ENCODE peak calls at places on chromosomes 7 and 10, in six cellular contexts. One of them, this sample, is unnamed.

GRCh38 chr7:148983220-148984146 is 44.8 kb downstream of the PDIA4 start:
- DNase-seq in body of pancreas: peak
- DNase-seq in amniotic epithelial cell: peak
- DNase-seq in posterior vena cava: peak
- DNase-seq in stimulated activated CD8-positive, alpha-beta memory T cell treated with anti-CD3 and anti-CD28 coated beads, Interleukin-15, amount 100 ng/mL, for 1 hour: peak
- DNase-seq in substantia nigra: peak
- DNase-seq in this sample: peak

GRCh38 chr10:23448802-23449570 is 10.1 kb downstream of the OTUD1 start:
- DNase-seq in stimulated activated CD8-positive, alpha-beta memory T cell treated with anti-CD3 and anti-CD28 coated beads, Interleukin-15, amount 100 ng/mL, for 1 hour: no peak
- DNase-seq in substantia nigra: no peak
- DNase-seq in body of pancreas: no peak
- DNase-seq in amniotic epithelial cell: no peak
- DNase-seq in posterior vena cava: no peak
- DNase-seq in this sample: no peak

GRCh38 chr7:142300689-142301088 is 42.8 kb upstream of the PRSS58 start:
- DNase-seq in stimulated activated CD8-positive, alpha-beta memory T cell treated with anti-CD3 and anti-CD28 coated beads, Interleukin-15, amount 100 ng/mL, for 1 hour: no peak
- DNase-seq in posterior vena cava: no peak
- DNase-seq in body of pancreas: peak
- DNase-seq in substantia nigra: no peak
- DNase-seq in amniotic epithelial cell: no peak
- DNase-seq in this sample: no peak

GRCh38 chr10:33801705-33802104 is 467.2 kb upstream of the NRP1 start:
- DNase-seq in stimulated activated CD8-positive, alpha-beta memory T cell treated with anti-CD3 and anti-CD28 coated beads, Interleukin-15, amount 100 ng/mL, for 1 hour: no peak
- DNase-seq in body of pancreas: no peak
- DNase-seq in substantia nigra: no peak
- DNase-seq in posterior vena cava: no peak
- DNase-seq in amniotic epithelial cell: peak
- DNase-seq in this sample: no peak

GRCh38 chr7:124072603-124073324 is 39.9 kb upstream of the TMEM229A start:
- DNase-seq in stimulated activated CD8-positive, alpha-beta memory T cell treated with anti-CD3 and anti-CD28 coated beads, Interleukin-15, amount 100 ng/mL, for 1 hour: no peak
- DNase-seq in posterior vena cava: no peak
- DNase-seq in substantia nigra: no peak
- DNase-seq in body of pancreas: no peak
- DNase-seq in amniotic epithelial cell: peak
- DNase-seq in this sample: no peak

GRCh38 chr7:80934286-80934685 is 15.4 kb upstream of the SEMA3C start:
- DNase-seq in substantia nigra: no peak
- DNase-seq in stimulated activated CD8-positive, alpha-beta memory T cell treated with anti-CD3 and anti-CD28 coated beads, Interleukin-15, amount 100 ng/mL, for 1 hour: no peak
- DNase-seq in amniotic epithelial cell: peak
- DNase-seq in body of pancreas: no peak
- DNase-seq in posterior vena cava: no peak
- DNase-seq in this sample: no peak

GRCh38 chr10:36677170-36677768 is 448.1 kb upstream of the ANKRD30A start:
- DNase-seq in body of pancreas: no peak
- DNase-seq in amniotic epithelial cell: no peak
- DNase-seq in posterior vena cava: no peak
- DNase-seq in stimulated activated CD8-positive, alpha-beta memory T cell treated with anti-CD3 and anti-CD28 coated beads, Interleukin-15, amount 100 ng/mL, for 1 hour: no peak
- DNase-seq in substantia nigra: no peak
- DNase-seq in this sample: no peak

GRCh38 chr7:87225696-87226095 is 6.2 kb upstream of the TMEM243 start:
- DNase-seq in stimulated activated CD8-positive, alpha-beta memory T cell treated with anti-CD3 and anti-CD28 coated beads, Interleukin-15, amount 100 ng/mL, for 1 hour: no peak
- DNase-seq in posterior vena cava: no peak
- DNase-seq in amniotic epithelial cell: peak
- DNase-seq in substantia nigra: no peak
- DNase-seq in body of pancreas: no peak
- DNase-seq in this sample: no peak

GRCh38 chr10:132762267-132762666 is 23.7 kb downstream of the NKX6-2 start:
- DNase-seq in substantia nigra: no peak
- DNase-seq in body of pancreas: no peak
- DNase-seq in posterior vena cava: no peak
- DNase-seq in amniotic epithelial cell: no peak
- DNase-seq in stimulated activated CD8-positive, alpha-beta memory T cell treated with anti-CD3 and anti-CD28 coated beads, Interleukin-15, amount 100 ng/mL, for 1 hour: no peak
- DNase-seq in this sample: no peak

GRCh38 chr7:152512711-152513110 is 76.9 kb upstream of the KMT2C start:
- DNase-seq in body of pancreas: no peak
- DNase-seq in posterior vena cava: no peak
- DNase-seq in amniotic epithelial cell: no peak
- DNase-seq in stimulated activated CD8-positive, alpha-beta memory T cell treated with anti-CD3 and anti-CD28 coated beads, Interleukin-15, amount 100 ng/mL, for 1 hour: no peak
- DNase-seq in substantia nigra: no peak
- DNase-seq in this sample: no peak

GRCh38 chr7:142298009-142298408 is 40.2 kb upstream of the PRSS58 start:
- DNase-seq in posterior vena cava: no peak
- DNase-seq in substantia nigra: no peak
- DNase-seq in amniotic epithelial cell: no peak
- DNase-seq in body of pancreas: no peak
- DNase-seq in stimulated activated CD8-positive, alpha-beta memory T cell treated with anti-CD3 and anti-CD28 coated beads, Interleukin-15, amount 100 ng/mL, for 1 hour: no peak
- DNase-seq in this sample: no peak

GRCh38 chr10:103276941-103277712 is at the start of gene INA:
- DNase-seq in stimulated activated CD8-positive, alpha-beta memory T cell treated with anti-CD3 and anti-CD28 coated beads, Interleukin-15, amount 100 ng/mL, for 1 hour: no peak
- DNase-seq in amniotic epithelial cell: peak
- DNase-seq in posterior vena cava: no peak
- DNase-seq in body of pancreas: no peak
- DNase-seq in substantia nigra: no peak
- DNase-seq in this sample: peak

GRCh38 chr10:79344502-79345195 is 2.6 kb upstream of the PPIF start:
- DNase-seq in amniotic epithelial cell: no peak
- DNase-seq in posterior vena cava: no peak
- DNase-seq in substantia nigra: no peak
- DNase-seq in body of pancreas: peak
- DNase-seq in stimulated activated CD8-positive, alpha-beta memory T cell treated with anti-CD3 and anti-CD28 coated beads, Interleukin-15, amount 100 ng/mL, for 1 hour: no peak
- DNase-seq in this sample: peak

GRCh38 chr7:31437466-31437865 is 76.4 kb upstream of the ITPRID1 start:
- DNase-seq in posterior vena cava: no peak
- DNase-seq in stimulated activated CD8-positive, alpha-beta memory T cell treated with anti-CD3 and anti-CD28 coated beads, Interleukin-15, amount 100 ng/mL, for 1 hour: no peak
- DNase-seq in substantia nigra: no peak
- DNase-seq in body of pancreas: no peak
- DNase-seq in amniotic epithelial cell: no peak
- DNase-seq in this sample: peak

GRCh38 chr10:67772894-67773511 is 65.0 kb downstream of the DNAJC12 start:
- DNase-seq in stimulated activated CD8-positive, alpha-beta memory T cell treated with anti-CD3 and anti-CD28 coated beads, Interleukin-15, amount 100 ng/mL, for 1 hour: no peak
- DNase-seq in posterior vena cava: no peak
- DNase-seq in body of pancreas: no peak
- DNase-seq in amniotic epithelial cell: peak
- DNase-seq in substantia nigra: no peak
- DNase-seq in this sample: no peak

GRCh38 chr10:4725917-4726606 is 99.9 kb upstream of the AKR1E2 start:
- DNase-seq in stimulated activated CD8-positive, alpha-beta memory T cell treated with anti-CD3 and anti-CD28 coated beads, Interleukin-15, amount 100 ng/mL, for 1 hour: no peak
- DNase-seq in posterior vena cava: no peak
- DNase-seq in substantia nigra: no peak
- DNase-seq in body of pancreas: no peak
- DNase-seq in amniotic epithelial cell: peak
- DNase-seq in this sample: no peak

GRCh38 chr7:149125864-149126661 is at the start of gene ZNF425:
- DNase-seq in posterior vena cava: peak
- DNase-seq in body of pancreas: peak
- DNase-seq in amniotic epithelial cell: peak
- DNase-seq in stimulated activated CD8-positive, alpha-beta memory T cell treated with anti-CD3 and anti-CD28 coated beads, Interleukin-15, amount 100 ng/mL, for 1 hour: peak
- DNase-seq in substantia nigra: peak
- DNase-seq in this sample: peak

GRCh38 chr10:31099664-31100063 is 68.0 kb upstream of the ZNF438 start:
- DNase-seq in substantia nigra: no peak
- DNase-seq in stimulated activated CD8-positive, alpha-beta memory T cell treated with anti-CD3 and anti-CD28 coated beads, Interleukin-15, amount 100 ng/mL, for 1 hour: no peak
- DNase-seq in body of pancreas: peak
- DNase-seq in amniotic epithelial cell: peak
- DNase-seq in posterior vena cava: no peak
- DNase-seq in this sample: no peak

GRCh38 chr10:23557777-23558176 is 118.9 kb downstream of the OTUD1 start:
- DNase-seq in body of pancreas: no peak
- DNase-seq in substantia nigra: no peak
- DNase-seq in stimulated activated CD8-positive, alpha-beta memory T cell treated with anti-CD3 and anti-CD28 coated beads, Interleukin-15, amount 100 ng/mL, for 1 hour: no peak
- DNase-seq in posterior vena cava: no peak
- DNase-seq in amniotic epithelial cell: no peak
- DNase-seq in this sample: no peak

GRCh38 chr10:86900955-86901354 is 56.5 kb downstream of the MMRN2 start:
- DNase-seq in body of pancreas: peak
- DNase-seq in posterior vena cava: no peak
- DNase-seq in amniotic epithelial cell: peak
- DNase-seq in stimulated activated CD8-positive, alpha-beta memory T cell treated with anti-CD3 and anti-CD28 coated beads, Interleukin-15, amount 100 ng/mL, for 1 hour: no peak
- DNase-seq in substantia nigra: peak
- DNase-seq in this sample: no peak

GRCh38 chr7:34772296-34772695 is 114.3 kb downstream of the NPSR1 start:
- DNase-seq in substantia nigra: no peak
- DNase-seq in stimulated activated CD8-positive, alpha-beta memory T cell treated with anti-CD3 and anti-CD28 coated beads, Interleukin-15, amount 100 ng/mL, for 1 hour: no peak
- DNase-seq in body of pancreas: no peak
- DNase-seq in amniotic epithelial cell: peak
- DNase-seq in posterior vena cava: no peak
- DNase-seq in this sample: no peak

GRCh38 chr10:87691515-87692070 is 31.9 kb downstream of the PAPSS2 start:
- DNase-seq in stimulated activated CD8-positive, alpha-beta memory T cell treated with anti-CD3 and anti-CD28 coated beads, Interleukin-15, amount 100 ng/mL, for 1 hour: no peak
- DNase-seq in body of pancreas: no peak
- DNase-seq in posterior vena cava: no peak
- DNase-seq in substantia nigra: no peak
- DNase-seq in amniotic epithelial cell: no peak
- DNase-seq in this sample: no peak

GRCh38 chr10:28214185-28214584 is 88.7 kb downstream of the MPP7 start:
- DNase-seq in substantia nigra: no peak
- DNase-seq in stimulated activated CD8-positive, alpha-beta memory T cell treated with anti-CD3 and anti-CD28 coated beads, Interleukin-15, amount 100 ng/mL, for 1 hour: no peak
- DNase-seq in posterior vena cava: no peak
- DNase-seq in body of pancreas: no peak
- DNase-seq in amniotic epithelial cell: no peak
- DNase-seq in this sample: no peak

GRCh38 chr7:73734619-73735525 is 3.7 kb downstream of the ABHD11 start:
- DNase-seq in amniotic epithelial cell: peak
- DNase-seq in substantia nigra: peak
- DNase-seq in body of pancreas: peak
- DNase-seq in posterior vena cava: peak
- DNase-seq in stimulated activated CD8-positive, alpha-beta memory T cell treated with anti-CD3 and anti-CD28 coated beads, Interleukin-15, amount 100 ng/mL, for 1 hour: peak
- DNase-seq in this sample: peak

GRCh38 chr7:157446322-157446721 is 109.5 kb downstream of the DNAJB6 start:
- DNase-seq in stimulated activated CD8-positive, alpha-beta memory T cell treated with anti-CD3 and anti-CD28 coated beads, Interleukin-15, amount 100 ng/mL, for 1 hour: no peak
- DNase-seq in substantia nigra: no peak
- DNase-seq in body of pancreas: no peak
- DNase-seq in posterior vena cava: peak
- DNase-seq in amniotic epithelial cell: no peak
- DNase-seq in this sample: no peak

GRCh38 chr7:15452670-15453069 is 109.1 kb downstream of the AGMO start:
- DNase-seq in amniotic epithelial cell: no peak
- DNase-seq in posterior vena cava: no peak
- DNase-seq in substantia nigra: no peak
- DNase-seq in body of pancreas: no peak
- DNase-seq in stimulated activated CD8-positive, alpha-beta memory T cell treated with anti-CD3 and anti-CD28 coated beads, Interleukin-15, amount 100 ng/mL, for 1 hour: no peak
- DNase-seq in this sample: no peak

GRCh38 chr7:157525501-157525915 is 188.7 kb downstream of the DNAJB6 start:
- DNase-seq in amniotic epithelial cell: no peak
- DNase-seq in posterior vena cava: no peak
- DNase-seq in body of pancreas: no peak
- DNase-seq in substantia nigra: no peak
- DNase-seq in stimulated activated CD8-positive, alpha-beta memory T cell treated with anti-CD3 and anti-CD28 coated beads, Interleukin-15, amount 100 ng/mL, for 1 hour: no peak
- DNase-seq in this sample: no peak

This sample was measured in COR-L47.